ENCODE peak calls at places on chromosomes 6 and 20, in four cellular contexts. A is K562, S is GM12878, I is H1. Z is an unnamed sample.

GRCh38 chr20:62232194-62232593 is 6.1 kb upstream of the OSBPL2 start:
- DNase-seq in A (no peak), S (no peak), I (no peak), Z (no peak)

GRCh38 chr6:73614802-73615201 is 39.0 kb downstream of the SLC17A5 start:
- DNase-seq in A (no peak), S (no peak), I (no peak), Z (no peak)

GRCh38 chr6:31352497-31353368 is 4.2 kb downstream of the HLA-B start:
- DNase-seq in A (no peak), S (no peak), I (no peak), Z (no peak)

GRCh38 chr6:15948930-15949900 is 179.7 kb upstream of the MYLIP start:
- DNase-seq in A (peak; percentile 40), S (no peak), I (no peak), Z (no peak)

GRCh38 chr6:158207452-158207788 is 39.3 kb downstream of the GTF2H5 start:
- DNase-seq in A (no peak), S (peak; percentile 82), I (no peak), Z (peak; percentile 48)

GRCh38 chr6:157273756-157274088 is 49.6 kb downstream of the TMEM242 start:
- DNase-seq in A (peak; percentile 89), S (no peak), I (no peak), Z (peak; percentile 9)

GRCh38 chr6:722608-723007 is 29.7 kb upstream of the EXOC2 start:
- DNase-seq in A (no peak), S (no peak), I (no peak), Z (peak; percentile 44)

GRCh38 chr6:22470454-22471368 is 98.7 kb upstream of the HDGFL1 start:
- DNase-seq in A (no peak), S (peak; percentile 9), I (no peak), Z (peak; percentile 51)

GRCh38 chr6:63759605-63760004 is 124.0 kb downstream of the PHF3 start:
- DNase-seq in A (no peak), S (no peak), I (no peak), Z (no peak)
- TF ChIP-seq CTCF in A (no peak), S (no peak), I (no peak), Z (no peak)

DNA sequence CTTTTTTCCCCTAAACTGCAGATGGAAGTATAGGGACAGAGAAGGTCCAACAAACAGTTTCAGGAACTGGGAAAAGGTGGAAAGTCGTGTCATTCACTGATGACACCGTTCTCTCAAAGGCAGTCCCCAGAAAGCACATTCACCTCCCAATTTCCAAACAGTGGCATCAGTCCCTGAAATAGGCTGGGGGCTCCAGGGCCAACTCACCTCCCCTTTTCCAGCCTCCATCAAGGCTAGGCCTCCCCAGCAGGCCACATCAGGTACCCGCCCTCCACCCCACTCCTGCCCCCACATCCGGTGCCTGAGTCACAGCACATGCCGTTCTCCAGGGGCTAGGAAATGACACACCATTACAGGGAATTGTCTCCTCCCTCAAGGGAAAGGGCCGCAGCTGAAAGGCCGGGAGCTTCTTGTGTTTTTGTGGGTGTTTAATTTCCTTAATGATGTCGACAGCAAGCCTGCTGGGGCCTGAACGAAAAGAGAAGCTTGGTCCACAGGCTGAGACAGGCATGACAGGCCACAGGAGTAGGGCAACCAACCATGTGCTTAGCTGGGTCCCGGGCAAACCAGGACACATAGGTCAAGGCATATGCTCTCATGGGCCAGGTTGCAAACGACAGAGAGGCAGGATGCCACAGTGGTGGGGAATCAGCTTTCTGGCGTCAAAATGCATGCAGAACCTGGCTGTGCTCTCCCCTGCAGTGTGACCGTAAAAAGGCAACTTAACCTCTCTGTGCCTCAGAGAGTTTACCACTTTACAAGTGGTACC is 39.2 kb downstream of the ZMYND8 start:
- DNase-seq in A (peak; percentile 75), S (no peak), I (no peak), Z (peak; percentile 98)
- TF ChIP-seq CHD1 in A (peak; percentile 14), S (no peak), I (peak; percentile 12), Z (no peak)

GRCh38 chr20:11271319-11271718 is 597.5 kb upstream of the JAG1 start:
- DNase-seq in A (no peak), S (no peak), I (peak; percentile 66), Z (no peak)
- TF ChIP-seq CTCF in A (no peak), S (peak; percentile 10), I (peak; percentile 41), Z (no peak)

GRCh38 chr6:139638179-139638872 is 263.9 kb upstream of the CITED2 start:
- DNase-seq in A (no peak), S (no peak), I (no peak), Z (no peak)
- TF ChIP-seq CHD1 in A (no peak), S (no peak), I (no peak), Z (no peak)

Z was measured in IMR-90.